ENCODE peak calls at places on chromosomes 4 and X, in five cellular contexts. M is bronchial epithelial cell, B is prostate gland, S is AG10803, E is lung. Y is an unnamed sample.
A peak's percentile ranks its signal among the peaks of the same experiment; 100 is the strongest.

GRCh38 chr4:156293657-156294297 is 340.1 kb upstream of the CTSO start:
- DNase-seq in S (peak; percentile 59), B (no peak), E (no peak), M (peak; percentile 92), Y (peak; percentile 91)

GRCh38 chrX:39613997-39614679 is 483.6 kb downstream of the BCOR start:
- DNase-seq in S (no peak), B (no peak), M (no peak), E (peak; percentile 68), Y (no peak)

GRCh38 chr4:3314706-3315260 is 22.0 kb downstream of the RGS12 start:
- DNase-seq in S (no peak), M (no peak), B (no peak), E (no peak), Y (no peak)

GRCh38 chr4:174631901-174632758 is 109.8 kb upstream of the HPGD start:
- DNase-seq in M (peak; percentile 58), E (no peak), B (no peak), S (peak; percentile 48), Y (peak; percentile 58)

GRCh38 chrX:100409316-100410082 is 574 bp downstream of the PCDH19 start:
- DNase-seq in S (no peak), B (no peak), M (no peak), E (no peak), Y (no peak)

GRCh38 chr4:52290468-52290867 is 239.4 kb downstream of the SPATA18 start:
- DNase-seq in E (no peak), B (no peak), M (no peak), S (no peak), Y (no peak)

GRCh38 chr4:129362685-129363274 is 266.8 kb downstream of the C4orf33 start:
- DNase-seq in M (peak; percentile 64), S (peak; percentile 67), E (no peak), B (peak; percentile 45), Y (peak; percentile 79)

GRCh38 chr4:99458911-99459447 is 23.8 kb upstream of the ADH7 start:
- DNase-seq in M (peak; percentile 96), B (no peak), S (peak; percentile 33), E (no peak), Y (no peak)

GRCh38 chr4:145177906-145178538 is 2.4 kb downstream of the OTUD4 start:
- DNase-seq in M (peak; percentile 59), S (peak; percentile 20), E (no peak), B (no peak), Y (peak; percentile 43)

GRCh38 chr4:67927251-67927650 is 36.0 kb downstream of the TMPRSS11A start:
- DNase-seq in S (no peak), E (no peak), M (no peak), B (no peak), Y (no peak)

GRCh38 chr4:138158746-138159297 is 83.3 kb downstream of the SLC7A11 start:
- DNase-seq in B (no peak), E (no peak), S (peak; percentile 78), M (peak; percentile 81), Y (peak; percentile 57)

GRCh38 chr4:66489783-66490452 is 819.6 kb upstream of the EPHA5 start:
- DNase-seq in E (no peak), S (peak; percentile 23), B (no peak), M (peak; percentile 66), Y (peak; percentile 79)

GRCh38 chr4:22391548-22391947 is 124.3 kb downstream of the ADGRA3 start:
- DNase-seq in S (peak; percentile 72), B (no peak), M (no peak), E (no peak), Y (peak; percentile 29)

GRCh38 chr4:25890653-25891485 is 23.2 kb upstream of the SMIM20 start:
- DNase-seq in S (no peak), B (no peak), E (no peak), M (no peak), Y (no peak)

GRCh38 chrX:66164931-66165330 is 884 bp downstream of the HEPH start:
- DNase-seq in E (no peak), M (no peak), B (no peak), S (no peak), Y (no peak)
- H3K4me3 ChIP-seq in E (no peak overlapping the region), M (no peak overlapping the region), B (no peak overlapping the region), S (peak overlapping the region; percentile 62), Y (peak overlapping the region; percentile 8)

DNA sequence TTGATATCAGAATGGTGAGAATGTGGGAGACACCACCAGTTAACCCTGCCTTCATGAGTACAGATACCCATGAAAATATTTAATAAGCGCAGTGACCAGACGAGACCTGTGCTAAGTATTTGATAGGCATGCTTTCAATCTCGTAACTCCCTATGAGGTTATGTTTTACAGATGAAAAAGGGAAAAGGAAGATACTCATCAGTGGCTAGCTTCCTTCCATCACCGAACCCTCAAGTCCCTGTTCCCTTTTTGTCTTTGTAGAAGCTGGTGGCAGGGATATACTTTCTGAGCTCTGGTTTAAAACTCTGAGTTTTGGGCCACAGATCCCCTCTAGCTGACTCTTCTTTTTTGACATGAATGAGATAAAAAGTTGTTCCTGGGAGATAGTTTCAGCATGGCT is 26.3 kb downstream of the AFF1 start:
- DNase-seq in M (no peak), S (no peak), E (no peak), B (no peak), Y (no peak)
- H3K4me3 ChIP-seq in M (no peak overlapping the region), S (no peak overlapping the region), E (no peak overlapping the region), B (no peak overlapping the region), Y (no peak overlapping the region)

GRCh38 chr4:1015746-1016145 is 4.3 kb downstream of the FGFRL1 start:
- DNase-seq in S (no peak), B (no peak), E (no peak), M (no peak), Y (no peak)

GRCh38 chr4:1012031-1012739 is 759 bp downstream of the FGFRL1 start:
- DNase-seq in M (no peak), S (peak; percentile 27), E (peak; percentile 44), B (peak; percentile 31), Y (peak; percentile 69)

GRCh38 chr4:1015179-1015578 is 3.8 kb downstream of the FGFRL1 start:
- DNase-seq in S (no peak), B (no peak), E (no peak), M (no peak), Y (no peak)

GRCh38 chr4:1013225-1014073 is 2.0 kb downstream of the FGFRL1 start:
- DNase-seq in S (no peak), E (no peak), B (no peak), M (no peak), Y (no peak)

GRCh38 chr4:1014395-1015167 is 3.2 kb downstream of the FGFRL1 start:
- DNase-seq in E (no peak), M (no peak), S (no peak), B (no peak), Y (peak; percentile 36)
- H3K4me3 ChIP-seq in E (no peak overlapping the region), M (no peak overlapping the region), S (no peak overlapping the region), B (no peak overlapping the region), Y (no peak overlapping the region)

GRCh38 chrX:145817299-145817665 is 347 bp upstream of the SLITRK2 start:
- DNase-seq in M (no peak), B (no peak), S (no peak), E (no peak), Y (peak; percentile 32)
- H3K4me3 ChIP-seq in M (no peak overlapping the region), B (no peak overlapping the region), S (no peak overlapping the region), E (no peak overlapping the region), Y (peak overlapping the region; percentile 33)

GRCh38 chr4:7779194-7779768 is 160.4 kb downstream of the AFAP1 start:
- DNase-seq in E (no peak), M (no peak), S (peak; percentile 62), B (no peak), Y (no peak)
- H3K4me3 ChIP-seq in E (no peak overlapping the region), M (no peak overlapping the region), S (peak overlapping the region; percentile 10), B (no peak overlapping the region), Y (no peak overlapping the region)

DNA sequence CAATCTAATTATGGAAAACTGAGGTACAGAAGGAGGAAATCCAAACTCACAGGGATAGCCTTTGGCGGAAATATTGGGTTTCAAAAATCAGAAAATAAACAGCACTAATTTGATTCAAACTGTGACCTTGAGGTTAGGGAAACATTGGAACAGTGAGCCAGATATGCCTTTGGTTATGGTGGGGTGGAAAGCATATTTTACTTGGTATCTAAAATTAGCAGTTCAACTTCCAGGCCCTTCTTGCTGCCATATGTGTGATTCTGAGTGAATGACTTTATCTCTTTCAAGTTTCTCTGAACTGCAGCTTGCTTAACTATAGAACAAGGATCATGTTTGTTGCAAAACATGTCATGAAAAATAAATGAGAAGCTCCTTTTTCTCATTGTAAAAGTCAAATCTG is 240.9 kb upstream of the VEGFC start:
- DNase-seq in M (no peak), E (no peak), B (no peak), S (no peak), Y (no peak)
- H3K4me3 ChIP-seq in M (no peak overlapping the region), E (no peak overlapping the region), B (no peak overlapping the region), S (no peak overlapping the region), Y (no peak overlapping the region)

GRCh38 chr4:6990661-6991060 is 52.5 kb upstream of the TADA2B start:
- DNase-seq in S (no peak), E (no peak), M (no peak), B (no peak), Y (no peak)

GRCh38 chr4:6988016-6988715 is 55.0 kb upstream of the TADA2B start:
- DNase-seq in M (no peak), B (no peak), E (no peak), S (peak; percentile 10), Y (no peak)

GRCh38 chr4:6991249-6991648 is 51.9 kb upstream of the TADA2B start:
- DNase-seq in M (no peak), E (no peak), S (no peak), B (no peak), Y (no peak)

GRCh38 chr4:6987566-6987920 is 55.6 kb upstream of the TADA2B start:
- DNase-seq in S (peak; percentile 39), M (peak; percentile 88), B (no peak), E (no peak), Y (no peak)

GRCh38 chr4:6989331-6989923 is 53.7 kb upstream of the TADA2B start:
- DNase-seq in S (no peak), E (no peak), B (peak; percentile 45), M (no peak), Y (no peak)
- H3K4me3 ChIP-seq in S (no peak overlapping the region), E (no peak overlapping the region), B (no peak overlapping the region), M (no peak overlapping the region), Y (no peak overlapping the region)